ENCODE peak calls at places on chromosomes 2 and 18, in four cellular contexts. W, T, S and X are unnamed samples.

GRCh38 chr18:42178381-42179080 is 223.5 kb downstream of the PIK3C3 start:
- DNase-seq in W (no peak), T (no peak), S (no peak), X (no peak)

GRCh38 chr2:11071207-11071606 is 84.1 kb upstream of the SLC66A3 start:
- DNase-seq in W (peak; percentile 28), T (no peak), S (peak; percentile 71), X (no peak)

GRCh38 chr2:36389081-36389480 is 33.5 kb downstream of the CRIM1 start:
- DNase-seq in W (no peak), T (no peak), S (no peak), X (no peak)

GRCh38 chr2:220893411-220893810 is 678.7 kb downstream of the EPHA4 start:
- DNase-seq in W (no peak), T (no peak), S (no peak), X (no peak)

GRCh38 chr18:45167109-45167551 is 448.1 kb upstream of the SLC14A2 start:
- DNase-seq in W (peak; percentile 33), T (no peak), S (no peak), X (no peak)

GRCh38 chr2:12807907-12808810 is 91.4 kb downstream of the TRIB2 start:
- DNase-seq in W (no peak), T (no peak), S (no peak), X (no peak)

GRCh38 chr2:67389286-67389685 is 7.8 kb upstream of the ETAA1 start:
- DNase-seq in W (no peak), T (no peak), S (no peak), X (no peak)

GRCh38 chr2:147715807-147716206 is 129.0 kb upstream of the ACVR2A start:
- DNase-seq in W (peak; percentile 10), T (no peak), S (no peak), X (no peak)

GRCh38 chr2:176818653-176819052 is 393.9 kb upstream of the HNRNPA3 start:
- DNase-seq in W (no peak), T (no peak), S (no peak), X (no peak)

GRCh38 chr2:77519164-77519887 is 2.9 kb downstream of the LRRTM4 start:
- DNase-seq in W (no peak), T (no peak), S (no peak), X (no peak)

GRCh38 chr2:164868563-164869419 is 27.2 kb upstream of the COBLL1 start:
- DNase-seq in W (no peak), T (no peak), S (no peak), X (no peak)

GRCh38 chr2:223596208-223596607 is 6.0 kb downstream of the SCG2 start:
- DNase-seq in W (no peak), T (no peak), S (no peak), X (no peak)

GRCh38 chr2:2834530-2835254 is 503.6 kb upstream of the MYT1L start:
- DNase-seq in W (no peak), T (no peak), S (peak; percentile 74), X (no peak)

GRCh38 chr2:3222636-3223035 is 155.0 kb downstream of the EIPR1 start:
- DNase-seq in W (peak; percentile 67), T (no peak), S (peak; percentile 48), X (no peak)

GRCh38 chr18:12345491-12346239 is 31.4 kb downstream of the AFG3L2 start:
- DNase-seq in W (no peak), T (no peak), S (no peak), X (no peak)
- TF ChIP-seq CTCF in W (no peak), T (no peak), S (no peak), X (no peak)

DNA sequence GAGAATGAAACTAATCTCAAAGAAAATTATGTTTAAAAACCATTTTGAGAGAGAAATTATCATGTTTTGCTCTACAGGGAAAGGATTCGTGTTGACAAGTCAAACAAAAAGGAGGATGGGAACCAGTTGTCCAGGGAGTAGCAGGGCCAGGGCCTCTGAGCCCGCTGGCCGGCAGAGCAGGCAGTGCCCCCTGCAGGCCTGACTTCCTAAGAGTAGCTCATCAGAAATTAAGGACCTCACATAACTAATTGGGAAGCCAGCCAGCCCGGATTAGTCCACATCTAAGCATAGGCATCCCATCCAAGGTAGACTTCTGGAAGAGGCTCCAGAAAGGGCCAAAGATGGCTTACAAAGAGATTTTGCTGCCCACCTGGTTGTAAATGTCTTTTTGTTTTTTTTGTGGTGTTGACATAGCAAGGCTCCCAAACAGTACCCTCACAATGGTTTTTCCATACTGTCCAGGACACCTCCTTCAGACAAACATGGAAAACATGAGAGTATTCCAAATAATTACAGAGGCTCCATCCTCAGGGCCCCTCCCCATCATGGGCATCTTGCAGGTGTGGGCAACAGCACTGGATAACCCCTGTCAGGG is 241.2 kb upstream of the TANK start:
- DNase-seq in W (peak; percentile 26), T (peak; percentile 15), S (no peak), X (no peak)
- TF ChIP-seq CTCF in W (peak; percentile 48), T (peak; percentile 69), S (peak; percentile 42), X (peak; percentile 73)

GRCh38 chr2:160836755-160837154 is 323.5 kb upstream of the TANK start:
- DNase-seq in W (no peak), T (no peak), S (no peak), X (no peak)
- TF ChIP-seq CTCF in W (no peak), T (no peak), S (no peak), X (no peak)

GRCh38 chr2:53202063-53202462 is 565.5 kb upstream of the CHAC2 start:
- DNase-seq in W (no peak), T (no peak), S (no peak), X (no peak)
- TF ChIP-seq CTCF in W (no peak), T (no peak), S (peak; percentile 43), X (no peak)

DNA sequence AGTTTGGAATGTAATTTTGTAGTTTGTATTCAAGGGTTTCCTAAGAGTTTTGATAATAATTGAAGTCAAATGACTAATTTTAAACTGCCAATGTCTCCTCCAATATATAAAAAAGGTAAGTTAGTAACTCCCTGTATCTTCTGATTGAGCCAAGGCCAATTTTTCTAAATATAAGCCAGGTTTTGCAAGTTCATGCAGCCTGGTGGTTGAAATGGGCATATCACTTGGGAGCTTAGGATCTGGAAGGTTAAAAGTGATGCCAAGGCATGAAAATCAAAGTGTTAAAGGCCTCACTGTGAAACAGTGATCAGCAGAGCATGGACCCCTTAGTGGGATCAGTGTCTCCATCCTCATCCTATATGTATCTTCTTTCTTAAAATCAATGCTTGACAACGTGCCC is 60.5 kb downstream of the MERTK start:
- DNase-seq in W (no peak), T (no peak), S (no peak), X (no peak)
- TF ChIP-seq CTCF in W (no peak), T (peak; percentile 28), S (no peak), X (peak; percentile 64)

GRCh38 chr18:362914-363295 is 95.1 kb upstream of the THOC1 start:
- DNase-seq in W (no peak), T (no peak), S (no peak), X (no peak)

GRCh38 chr18:366466-367053 is 98.7 kb upstream of the THOC1 start:
- DNase-seq in W (no peak), T (no peak), S (no peak), X (no peak)

GRCh38 chr18:364221-364620 is 96.4 kb upstream of the THOC1 start:
- DNase-seq in W (no peak), T (no peak), S (no peak), X (no peak)

GRCh38 chr18:363327-364115 is 95.7 kb upstream of the THOC1 start:
- DNase-seq in W (no peak), T (no peak), S (no peak), X (no peak)

GRCh38 chr18:365651-366050 is 97.8 kb upstream of the THOC1 start:
- DNase-seq in W (no peak), T (no peak), S (no peak), X (no peak)
- TF ChIP-seq CTCF in W (no peak), T (no peak), S (no peak), X (no peak)

DNA sequence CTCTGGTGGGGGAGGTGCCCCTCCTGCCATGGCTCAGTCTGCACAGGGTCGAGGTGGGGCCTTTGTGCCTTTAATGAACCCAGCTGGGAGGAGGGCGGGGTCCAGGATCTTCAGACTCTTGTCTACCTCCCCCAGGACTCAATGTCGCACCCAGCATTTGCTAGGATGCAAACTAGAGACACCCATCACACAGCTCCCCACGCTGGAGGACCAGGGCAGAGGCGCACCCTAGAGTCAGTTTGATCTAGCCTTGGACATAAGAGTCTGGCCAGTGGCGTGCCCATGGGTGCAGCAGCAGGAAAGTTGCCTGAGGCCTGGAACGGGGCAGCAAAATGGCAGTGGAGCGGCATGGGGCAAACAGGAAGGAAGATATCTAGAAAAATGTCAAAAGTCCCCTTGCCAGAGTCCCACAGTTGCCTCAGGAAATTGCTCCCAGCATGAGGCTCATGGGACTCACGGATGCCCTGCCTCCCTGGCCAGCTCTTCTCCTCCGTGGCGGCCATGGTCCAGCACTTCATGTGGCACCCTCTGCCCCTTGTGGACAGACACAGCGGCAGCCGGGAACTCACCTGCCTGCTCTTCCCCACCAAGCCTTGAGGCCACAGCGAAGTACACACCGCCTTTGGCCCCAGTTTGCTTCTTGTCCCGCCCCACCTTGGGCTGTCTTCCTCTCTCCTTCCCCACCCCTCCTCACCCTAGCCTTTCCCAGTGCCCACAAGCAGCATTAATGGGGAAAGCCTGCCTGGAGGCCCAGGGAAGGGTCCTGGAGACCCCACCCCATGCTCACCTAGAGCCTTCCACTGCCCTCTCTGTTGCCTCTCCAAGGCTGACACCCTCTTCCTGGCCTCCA is 17.7 kb downstream of the SH2D6 start:
- DNase-seq in W (no peak), T (no peak), S (no peak), X (no peak)
- TF ChIP-seq CTCF in W (no peak), T (peak; percentile 32), S (no peak), X (peak; percentile 17)

DNA sequence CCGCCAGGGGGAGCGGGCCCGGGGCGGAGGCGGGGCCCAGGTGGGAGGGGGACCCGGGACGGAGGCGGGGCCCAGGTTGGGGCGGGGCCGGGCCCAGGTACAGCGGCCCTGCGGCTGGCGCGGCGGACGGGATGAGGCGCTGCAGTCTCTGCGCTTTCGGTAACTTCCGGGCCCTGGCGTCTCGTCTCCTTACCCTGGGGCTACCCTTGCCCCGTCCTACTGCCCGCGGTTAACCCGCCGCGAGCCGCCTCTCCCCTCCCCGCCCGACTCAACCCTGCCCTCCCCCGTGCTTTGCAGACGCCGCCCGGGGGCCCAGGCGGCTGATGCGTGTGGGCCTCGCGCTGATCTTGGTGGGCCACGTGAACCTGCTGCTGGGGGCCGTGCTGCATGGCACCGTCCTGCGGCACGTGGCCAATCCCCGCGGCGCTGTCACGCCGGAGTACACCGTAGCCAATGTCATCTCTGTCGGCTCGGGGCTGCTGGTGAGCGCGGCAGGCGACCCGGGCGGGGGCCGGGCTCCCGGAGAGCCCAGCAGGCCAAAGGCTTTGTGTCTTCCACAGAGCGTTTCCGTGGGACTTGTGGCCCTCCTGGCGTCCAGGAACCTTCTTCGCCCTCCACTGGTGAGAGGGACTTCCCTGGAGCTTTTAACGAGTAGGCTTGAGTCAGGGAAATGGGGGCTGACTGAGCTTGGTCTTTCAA is at the start of gene KRTCAP3:
- DNase-seq in W (peak; percentile 28), T (peak; percentile 73), S (no peak), X (peak; percentile 74)
- TF ChIP-seq CTCF in W (peak; percentile 7), T (peak; percentile 62), S (no peak), X (peak; percentile 53)